ENCODE peak calls at places on chromosomes 3 and 15, in eight cellular contexts. X, P, E, R, A, F, W and B are unnamed samples.

GRCh38 chr3:124995460-124995994 is 60.3 kb downstream of the HEG1 start:
- DNase-seq in X (peak), P (peak), E (peak), R (peak), A (no peak), F (peak), W (peak), B (no peak)

GRCh38 chr3:142929109-142929508 is 34.4 kb downstream of the PAQR9 start:
- DNase-seq in X (peak), P (peak), E (peak), R (peak), A (no peak), F (peak), W (no peak), B (peak)

GRCh38 chr15:48062476-48062875 is 58.3 kb upstream of the SLC24A5 start:
- DNase-seq in X (no peak), P (no peak), E (no peak), R (no peak), A (no peak), F (peak), W (no peak), B (no peak)

GRCh38 chr3:27022096-27022761 is 347.0 kb downstream of the NEK10 start:
- DNase-seq in X (peak), P (peak), E (peak), R (no peak), A (no peak), F (no peak), W (no peak), B (no peak)

GRCh38 chr15:99993262-99993661 is 260.0 kb upstream of the LYSMD4 start:
- DNase-seq in X (no peak), P (no peak), E (no peak), R (no peak), A (no peak), F (no peak), W (no peak), B (no peak)

GRCh38 chr3:64224826-64225606 is at the start of gene PRICKLE2:
- DNase-seq in X (peak), P (peak), E (peak), R (peak), A (peak), F (peak), W (peak), B (peak)

GRCh38 chr15:98787936-98788757 is 139.8 kb downstream of the IGF1R start:
- DNase-seq in X (no peak), P (peak), E (no peak), R (no peak), A (no peak), F (peak), W (no peak), B (no peak)

GRCh38 chr3:110343945-110344344 is 727.7 kb upstream of the NECTIN3 start:
- DNase-seq in X (no peak), P (no peak), E (peak), R (no peak), A (no peak), F (peak), W (no peak), B (no peak)

GRCh38 chr15:22810033-22810734 is 23.7 kb downstream of the NIPA1 start:
- DNase-seq in X (peak), P (no peak), E (no peak), R (no peak), A (no peak), F (no peak), W (no peak), B (no peak)

GRCh38 chr3:11768604-11769003 is 78.1 kb downstream of the TAMM41 start:
- DNase-seq in X (no peak), P (no peak), E (no peak), R (no peak), A (no peak), F (no peak), W (no peak), B (no peak)

GRCh38 chr15:81256916-81257315 is 60.2 kb downstream of the IL16 start:
- DNase-seq in X (peak), P (peak), E (peak), R (no peak), A (no peak), F (peak), W (no peak), B (no peak)

GRCh38 chr15:74653426-74654082 is 37.9 kb downstream of the CLK3 start:
- DNase-seq in X (no peak), P (no peak), E (peak), R (peak), A (no peak), F (peak), W (peak), B (peak)

GRCh38 chr3:61582287-61582686 is 20.9 kb downstream of the PTPRG start:
- DNase-seq in X (no peak), P (no peak), E (no peak), R (no peak), A (no peak), F (no peak), W (no peak), B (no peak)

GRCh38 chr3:175002732-175003143 is 143.6 kb downstream of the NAALADL2 start:
- DNase-seq in X (no peak), P (no peak), E (peak), R (no peak), A (peak), F (peak), W (no peak), B (peak)

GRCh38 chr3:33229947-33230346 is 11.3 kb upstream of the SUSD5 start:
- DNase-seq in X (no peak), P (no peak), E (no peak), R (no peak), A (no peak), F (no peak), W (no peak), B (no peak)

GRCh38 chr15:52518487-52518886 is 10.2 kb downstream of the MYO5A start:
- DNase-seq in X (no peak), P (no peak), E (no peak), R (no peak), A (no peak), F (no peak), W (no peak), B (no peak)

GRCh38 chr3:72401005-72401404 is 447.2 kb downstream of the SHQ1 start:
- DNase-seq in X (no peak), P (no peak), E (peak), R (no peak), A (no peak), F (peak), W (no peak), B (no peak)

GRCh38 chr15:35693887-35694286 is 147.9 kb upstream of the DPH6 start:
- DNase-seq in X (no peak), P (no peak), E (no peak), R (no peak), A (no peak), F (no peak), W (no peak), B (no peak)

GRCh38 chr3:139312959-139313358 is 30.9 kb upstream of the MRPS22 start:
- DNase-seq in X (no peak), P (no peak), E (peak), R (no peak), A (no peak), F (peak), W (no peak), B (no peak)

GRCh38 chr15:75198560-75199346 is 2.9 kb upstream of the C15orf39 start:
- DNase-seq in X (peak), P (peak), E (no peak), R (peak), A (no peak), F (peak), W (no peak), B (no peak)

GRCh38 chr15:70535955-70536338 is 227.4 kb downstream of the UACA start:
- DNase-seq in X (no peak), P (no peak), E (no peak), R (no peak), A (no peak), F (no peak), W (peak), B (no peak)

GRCh38 chr3:171916888-171917287 is 73.7 kb downstream of the TMEM212 start:
- DNase-seq in X (no peak), P (no peak), E (no peak), R (no peak), A (no peak), F (no peak), W (no peak), B (no peak)

GRCh38 chr3:167102071-167102470 is 278.0 kb downstream of the ZBBX start:
- DNase-seq in X (peak), P (peak), E (no peak), R (peak), A (no peak), F (peak), W (no peak), B (no peak)

GRCh38 chr3:149310796-149311534 is 22.5 kb downstream of the TM4SF18 start:
- DNase-seq in X (no peak), P (no peak), E (no peak), R (no peak), A (no peak), F (no peak), W (no peak), B (no peak)

GRCh38 chr3:113231391-113231790 is 20.0 kb downstream of the BOC start:
- DNase-seq in X (no peak), P (no peak), E (peak), R (no peak), A (no peak), F (peak), W (no peak), B (no peak)

GRCh38 chr15:36810656-36811449 is 231.4 kb downstream of the CDIN1 start:
- DNase-seq in X (peak), P (peak), E (no peak), R (peak), A (no peak), F (no peak), W (no peak), B (no peak)
- H3K4me3 ChIP-seq in X (no peak), P (no peak), E (no peak), R (no peak), A (no peak), F (no peak), W (no peak), B (no peak)

GRCh38 chr15:26974120-26974780 is 3.3 kb downstream of the GABRG3 start:
- DNase-seq in X (peak), P (peak), E (peak), R (peak), A (no peak), F (peak), W (no peak), B (no peak)
- TF ChIP-seq CTCF in X (peak), P (peak), E (peak), R (peak), A (peak), F (peak), W (no peak), B (peak)

GRCh38 chr3:86954751-86955150 is 36.2 kb downstream of the VGLL3 start:
- DNase-seq in X (no peak), P (no peak), E (peak), R (no peak), A (no peak), F (peak), W (no peak), B (no peak)
- H3K4me3 ChIP-seq in X (no peak), P (no peak), E (no peak), R (no peak), A (no peak), F (no peak), W (no peak), B (no peak)

DNA sequence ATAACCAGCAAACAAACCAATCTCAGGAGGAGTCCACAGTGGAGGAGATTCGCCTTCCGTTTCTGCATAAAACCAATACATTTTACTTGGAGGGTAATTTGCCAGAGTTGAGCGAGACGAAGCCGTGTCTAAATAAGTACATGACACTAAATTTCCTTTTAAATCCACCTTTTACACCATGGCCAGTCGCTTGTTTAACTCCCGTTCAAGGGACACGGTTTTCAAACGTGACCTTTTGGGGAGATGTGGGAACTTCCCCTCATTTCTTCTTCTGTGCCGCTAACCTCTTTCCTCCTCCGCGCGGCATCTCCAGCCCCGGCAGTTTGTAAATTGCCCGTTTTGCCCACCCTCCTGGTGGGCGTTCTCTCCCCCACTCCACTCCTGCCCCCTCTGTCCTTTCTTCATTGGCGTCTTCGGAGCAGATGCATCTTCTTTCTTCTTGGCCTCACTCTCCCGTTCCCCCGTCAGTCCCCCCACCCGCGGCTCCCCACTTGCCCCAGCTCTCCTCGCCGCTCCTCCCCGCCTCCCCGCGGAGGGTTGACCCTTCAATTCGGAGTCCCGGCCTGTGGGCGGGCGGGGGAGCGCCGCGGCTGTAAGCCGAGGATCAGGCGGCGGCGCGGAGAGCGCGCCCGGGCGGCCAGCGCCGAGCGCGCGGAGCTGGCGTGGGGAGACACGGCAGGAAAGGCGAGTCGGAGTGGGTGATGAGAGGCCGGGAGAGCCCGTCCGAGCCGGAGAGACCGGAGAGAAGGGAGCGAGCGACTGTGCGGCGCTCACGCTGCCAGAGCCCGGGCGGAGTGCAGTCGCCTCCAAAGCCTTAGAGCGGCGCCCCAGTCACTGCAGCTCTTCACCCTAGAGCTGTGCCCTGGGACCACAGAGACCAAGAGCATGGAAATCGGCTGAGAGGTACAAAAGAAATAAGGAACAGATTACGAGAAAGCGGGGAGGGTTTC is at the start of gene NLGN1:
- DNase-seq in X (peak), P (peak), E (peak), R (no peak), A (peak), F (peak), W (peak), B (no peak)
- TF ChIP-seq CTCF in X (peak), P (peak), E (peak), R (no peak), A (peak), F (peak), W (no peak), B (no peak)

GRCh38 chr15:31214864-31215489 is 111.7 kb upstream of the KLF13 start:
- DNase-seq in X (no peak), P (no peak), E (peak), R (no peak), A (no peak), F (peak), W (peak), B (no peak)

GRCh38 chr15:31215490-31216209 is 111.0 kb upstream of the KLF13 start:
- DNase-seq in X (peak), P (peak), E (peak), R (peak), A (no peak), F (peak), W (peak), B (no peak)

GRCh38 chr15:31217566-31218270 is 108.9 kb upstream of the KLF13 start:
- DNase-seq in X (no peak), P (no peak), E (no peak), R (no peak), A (no peak), F (no peak), W (no peak), B (no peak)

GRCh38 chr15:31216210-31216911 is 110.3 kb upstream of the KLF13 start:
- DNase-seq in X (peak), P (peak), E (peak), R (peak), A (no peak), F (peak), W (peak), B (no peak)

GRCh38 chr15:31217067-31217466 is 109.6 kb upstream of the KLF13 start:
- DNase-seq in X (no peak), P (no peak), E (no peak), R (no peak), A (no peak), F (no peak), W (no peak), B (no peak)
- H3K4me3 ChIP-seq in X (peak), P (peak), E (no peak), R (peak), A (no peak), F (no peak), W (no peak), B (no peak)